ENCODE peak calls at places on chromosomes 6 and 20, in ten cellular contexts. U, L, E, D, S, Z, I, H, O and N are unnamed samples.

GRCh38 chr20:50646483-50646996 is 44.8 kb downstream of the RIPOR3 start:
- DNase-seq in D (peak; percentile 88), H (no peak), S (no peak), E (peak; percentile 98), L (no peak), U (no peak), Z (peak; percentile 97), I (no peak), O (no peak), N (no peak)

GRCh38 chr6:112485813-112486212 is 138.7 kb downstream of the RFPL4B start:
- DNase-seq in Z (peak; percentile 34), I (no peak), H (no peak), D (no peak), O (peak; percentile 63), U (no peak), L (no peak), E (peak; percentile 11), S (no peak), N (no peak)

GRCh38 chr20:25397827-25398226 is 7.2 kb upstream of the ABHD12 start:
- DNase-seq in Z (no peak), E (no peak), I (no peak), L (no peak), O (no peak), U (peak; percentile 33), H (no peak), S (no peak), D (peak; percentile 24), N (no peak)

GRCh38 chr20:53804920-53805894 is 211.6 kb upstream of the ZNF217 start:
- DNase-seq in H (no peak), O (no peak), D (no peak), U (no peak), I (no peak), E (peak; percentile 26), L (no peak), S (no peak), Z (no peak), N (peak; percentile 9)

GRCh38 chr6:159715168-159715567 is 12.1 kb upstream of the WTAP start:
- DNase-seq in L (no peak), S (no peak), O (no peak), I (no peak), U (no peak), H (no peak), E (no peak), Z (no peak), D (no peak), N (no peak)

GRCh38 chr20:19888269-19888669 is 128.9 kb upstream of the NAA20 start:
- DNase-seq in Z (no peak), S (no peak), E (no peak), I (no peak), U (peak; percentile 75), L (no peak), H (no peak), O (peak; percentile 68), D (no peak), N (no peak)

GRCh38 chr20:21137078-21137477 is 11.2 kb downstream of the KIZ start:
- DNase-seq in O (no peak), H (no peak), L (no peak), E (no peak), Z (no peak), I (no peak), U (no peak), D (no peak), S (peak; percentile 43), N (no peak)

GRCh38 chr6:33794910-33795615 is 6.1 kb upstream of the LEMD2 start:
- DNase-seq in Z (no peak), U (no peak), H (no peak), I (no peak), S (no peak), E (no peak), O (no peak), L (peak; percentile 92), D (no peak), N (no peak)

GRCh38 chr6:37019065-37019450 is 13.6 kb downstream of the FGD2 start:
- DNase-seq in O (no peak), L (no peak), Z (no peak), D (no peak), S (no peak), U (peak; percentile 76), I (no peak), H (no peak), E (no peak), N (no peak)

GRCh38 chr20:31845300-31845863 is at the start of gene FOXS1:
- DNase-seq in S (no peak), U (no peak), D (no peak), O (peak; percentile 17), H (no peak), Z (no peak), I (no peak), E (no peak), L (peak; percentile 55), N (no peak)

GRCh38 chr6:136014454-136015421 is 163.2 kb downstream of the PDE7B start:
- DNase-seq in H (no peak), L (peak; percentile 63), Z (peak; percentile 97), S (no peak), D (peak; percentile 100), U (no peak), O (no peak), E (peak; percentile 90), I (no peak), N (no peak)

GRCh38 chr6:166197361-166197760 is 29.7 kb upstream of the TBXT start:
- DNase-seq in O (no peak), S (no peak), L (no peak), E (no peak), U (no peak), D (no peak), H (no peak), I (no peak), Z (no peak), N (no peak)

GRCh38 chr6:39885691-39886090 is 48.6 kb downstream of the MOCS1 start:
- DNase-seq in S (no peak), I (no peak), E (no peak), O (no peak), U (no peak), Z (no peak), D (no peak), L (no peak), H (no peak), N (no peak)

GRCh38 chr6:169162968-169163903 is 90.4 kb downstream of the THBS2 start:
- DNase-seq in H (no peak), L (no peak), E (peak; percentile 94), D (peak; percentile 91), U (no peak), Z (peak; percentile 97), O (peak; percentile 53), S (no peak), I (no peak), N (no peak)

GRCh38 chr6:43093361-43094289 is 17.5 kb downstream of the PTK7 start:
- DNase-seq in O (peak; percentile 57), H (no peak), S (peak; percentile 34), I (no peak), U (no peak), E (peak; percentile 91), D (peak; percentile 60), Z (peak; percentile 91), L (peak; percentile 26), N (peak; percentile 31)